ENCODE peak calls at places on chromosomes 13 and 19, in seven cellular contexts. Z, J, X, Y, D, L and K are unnamed samples.

GRCh38 chr13:41694902-41695301 is 237.6 kb downstream of the RGCC start:
- DNase-seq in Z (peak), J (peak), X (no peak), Y (peak), D (peak), L (no peak), K (peak)

GRCh38 chr19:56547535-56547934 is 8.8 kb downstream of the ZFP28 start:
- DNase-seq in Z (no peak), J (no peak), X (no peak), Y (no peak), D (no peak), L (no peak), K (no peak)

GRCh38 chr13:113967729-113968462 is 6.0 kb downstream of the C13orf46 start:
- DNase-seq in Z (no peak), J (no peak), X (no peak), Y (no peak), D (no peak), L (no peak), K (no peak)

GRCh38 chr13:43880451-43880850 is 747 bp downstream of the LACC1 start:
- DNase-seq in Z (no peak), J (no peak), X (no peak), Y (no peak), D (no peak), L (no peak), K (peak)

GRCh38 chr19:2291185-2291751 is 9.3 kb upstream of the PEAK3 start:
- DNase-seq in Z (no peak), J (no peak), X (no peak), Y (peak), D (no peak), L (no peak), K (no peak)

GRCh38 chr13:34747507-34747906 is 194.6 kb upstream of the NBEA start:
- DNase-seq in Z (no peak), J (no peak), X (no peak), Y (no peak), D (no peak), L (no peak), K (no peak)

GRCh38 chr13:46553886-46554855 is 1.2 kb downstream of the LRCH1 start:
- DNase-seq in Z (peak), J (peak), X (no peak), Y (peak), D (peak), L (peak), K (peak)

GRCh38 chr19:39684283-39684682 is 20.0 kb upstream of the LGALS14 start:
- DNase-seq in Z (no peak), J (no peak), X (no peak), Y (no peak), D (no peak), L (no peak), K (peak)

GRCh38 chr19:12628040-12629022 is 17.6 kb downstream of the ZNF791 start:
- DNase-seq in Z (peak), J (peak), X (no peak), Y (no peak), D (no peak), L (no peak), K (peak)

GRCh38 chr19:14150041-14150769 is 13.8 kb upstream of the ASF1B start:
- DNase-seq in Z (no peak), J (no peak), X (no peak), Y (no peak), D (no peak), L (no peak), K (no peak)

GRCh38 chr13:88086577-88086976 is 415.4 kb downstream of the SLITRK5 start:
- DNase-seq in Z (peak), J (peak), X (no peak), Y (no peak), D (no peak), L (no peak), K (no peak)

GRCh38 chr19:55341191-55342043 is 1.7 kb downstream of the KMT5C start:
- DNase-seq in Z (peak), J (peak), X (no peak), Y (peak), D (peak), L (peak), K (peak)

GRCh38 chr13:21242236-21242635 is 65.8 kb downstream of the MRPL57 start:
- DNase-seq in Z (no peak), J (no peak), X (no peak), Y (no peak), D (no peak), L (no peak), K (no peak)

GRCh38 chr13:110306960-110307696 is at the start of the genes COL4A1 and COL4A2:
- DNase-seq in Z (peak), J (peak), X (no peak), Y (peak), D (peak), L (no peak), K (peak)

GRCh38 chr13:41900918-41901317 is 60.0 kb downstream of the VWA8 start:
- DNase-seq in Z (peak), J (peak), X (no peak), Y (no peak), D (no peak), L (peak), K (peak)

GRCh38 chr19:42090687-42091086 is 14.7 kb downstream of the ZNF574 start:
- DNase-seq in Z (no peak), J (no peak), X (no peak), Y (no peak), D (no peak), L (no peak), K (no peak)

GRCh38 chr19:38255759-38256052 is 468 bp downstream of the PPP1R14A start:
- DNase-seq in Z (no peak), J (no peak), X (no peak), Y (no peak), D (no peak), L (no peak), K (no peak)

GRCh38 chr19:10587022-10587838 is at the start of gene AP1M2:
- DNase-seq in Z (no peak), J (no peak), X (no peak), Y (peak), D (no peak), L (no peak), K (no peak)

GRCh38 chr13:88294368-88294767 is 623.2 kb downstream of the SLITRK5 start:
- DNase-seq in Z (no peak), J (no peak), X (no peak), Y (no peak), D (no peak), L (no peak), K (no peak)

GRCh38 chr19:49766007-49766937 is 529 bp upstream of the AP2A1 start:
- DNase-seq in Z (peak), J (peak), X (peak), Y (peak), D (peak), L (peak), K (peak)

GRCh38 chr13:110137677-110138008 is 169.3 kb downstream of the COL4A1 start:
- DNase-seq in Z (no peak), J (no peak), X (peak), Y (peak), D (no peak), L (peak), K (no peak)

GRCh38 chr19:8305798-8306197 is 2.4 kb downstream of the CD320 start:
- DNase-seq in Z (no peak), J (no peak), X (no peak), Y (no peak), D (peak), L (peak), K (no peak)

GRCh38 chr13:39870197-39870746 is 214.8 kb downstream of the COG6 start:
- DNase-seq in Z (no peak), J (no peak), X (no peak), Y (no peak), D (no peak), L (no peak), K (no peak)

GRCh38 chr19:8512115-8512967 is 1.6 kb downstream of the ZNF414 start:
- DNase-seq in Z (no peak), J (no peak), X (no peak), Y (peak), D (no peak), L (peak), K (no peak)

GRCh38 chr13:31131470-31131961 is 30.2 kb downstream of the HSPH1 start:
- DNase-seq in Z (no peak), J (no peak), X (no peak), Y (no peak), D (no peak), L (no peak), K (no peak)

GRCh38 chr19:32041681-32042292 is 303.6 kb upstream of the ZNF507 start:
- DNase-seq in Z (peak), J (peak), X (no peak), Y (no peak), D (peak), L (peak), K (peak)

GRCh38 chr13:114123876-114124275 is 8.5 kb downstream of the RASA3 start:
- DNase-seq in Z (no peak), J (no peak), X (no peak), Y (no peak), D (no peak), L (no peak), K (no peak)

GRCh38 chr19:29118384-29118783 is 94.6 kb downstream of the UQCRFS1 start:
- DNase-seq in Z (no peak), J (no peak), X (no peak), Y (no peak), D (no peak), L (no peak), K (no peak)

GRCh38 chr13:69389899-69390298 is 717.7 kb upstream of the ATXN8OS start:
- DNase-seq in Z (peak), J (no peak), X (no peak), Y (no peak), D (no peak), L (no peak), K (no peak)

GRCh38 chr13:36395280-36395679 is 37.0 kb upstream of the CCNA1 start:
- DNase-seq in Z (peak), J (peak), X (no peak), Y (no peak), D (no peak), L (no peak), K (peak)

GRCh38 chr13:58455094-58455493 is 823.5 kb downstream of the PCDH17 start:
- DNase-seq in Z (no peak), J (no peak), X (no peak), Y (no peak), D (no peak), L (no peak), K (no peak)